ENCODE peak calls at places on chromosomes 6 and 20, in seven cellular contexts. F is mesothelial cell of epicardium, Y is 8988T, I is SHP77, V is lung, K is activated gamma-delta T cell treated with Interleukin-2 at 50 U/mL for 16 hours, O is DMS 273 treated with DMSO at 0.1 percent for 48 hours. Q is an unnamed sample.

GRCh38 chr20:5085380-5085779 is 34.4 kb downstream of the PCNA start:
- DNase-seq in F (no peak), Y (no peak), I (no peak), V (peak; percentile 30), K (no peak), O (no peak), Q (no peak)

GRCh38 chr6:136113736-136114173 is 136.4 kb downstream of the MTFR2 start:
- DNase-seq in F (no peak), Y (no peak), I (peak; percentile 51), V (peak; percentile 43), K (no peak), O (peak; percentile 42), Q (peak; percentile 32)

GRCh38 chr20:42179768-42180167 is 561.6 kb upstream of the CHD6 start:
- DNase-seq in F (no peak), Y (no peak), I (no peak), V (no peak), K (no peak), O (no peak), Q (no peak)

GRCh38 chr6:21914121-21914973 is 320.8 kb downstream of the SOX4 start:
- DNase-seq in F (peak; percentile 63), Y (no peak), I (no peak), V (peak; percentile 77), K (peak; percentile 33), O (no peak), Q (peak; percentile 18)

GRCh38 chr20:5510446-5510845 is 193.7 kb upstream of the PROKR2 start:
- DNase-seq in F (no peak), Y (no peak), I (no peak), V (no peak), K (no peak), O (no peak), Q (no peak)

GRCh38 chr6:31008165-31008564 is 2.1 kb upstream of the MUC22 start:
- DNase-seq in F (no peak), Y (no peak), I (no peak), V (no peak), K (no peak), O (no peak), Q (no peak)

GRCh38 chr6:169454204-169454871 is 200.7 kb upstream of the THBS2 start:
- DNase-seq in F (no peak), Y (no peak), I (no peak), V (no peak), K (no peak), O (no peak), Q (no peak)

GRCh38 chr6:90295854-90296345 is 743 bp downstream of the BACH2 start:
- DNase-seq in F (peak; percentile 43), Y (peak; percentile 60), I (peak; percentile 10), V (peak; percentile 47), K (peak; percentile 55), O (no peak), Q (no peak)

GRCh38 chr6:12001004-12001705 is 11.0 kb upstream of the HIVEP1 start:
- DNase-seq in F (no peak), Y (no peak), I (no peak), V (no peak), K (no peak), O (no peak), Q (no peak)

GRCh38 chr20:23082846-23083552 is 3.1 kb downstream of the CD93 start:
- DNase-seq in F (no peak), Y (no peak), I (no peak), V (peak; percentile 84), K (no peak), O (no peak), Q (no peak)

GRCh38 chr6:89611666-89612065 is 26.9 kb downstream of the LYRM2 start:
- DNase-seq in F (no peak), Y (no peak), I (no peak), V (no peak), K (no peak), O (no peak), Q (peak; percentile 6)

GRCh38 chr6:147255948-147256674 is 51.9 kb downstream of the STXBP5 start:
- DNase-seq in F (no peak), Y (no peak), I (no peak), V (no peak), K (no peak), O (no peak), Q (no peak)

GRCh38 chr6:170095273-170095976 is 195.5 kb downstream of the DLL1 start:
- DNase-seq in F (peak; percentile 19), Y (no peak), I (no peak), V (no peak), K (no peak), O (no peak), Q (no peak)

Q was measured in RCC 7860.